ENCODE peak calls at places on chromosomes 7 and 10, in five cellular contexts. P, N, S, X and U are unnamed samples.

GRCh38 chr10:88194041-88194887 is 330.8 kb downstream of the PTEN start:
- DNase-seq in P (peak; percentile 75), N (no peak), S (no peak), X (no peak), U (peak; percentile 12)

GRCh38 chr7:34823650-34824258 is 165.7 kb downstream of the NPSR1 start:
- DNase-seq in P (peak; percentile 9), N (peak; percentile 75), S (peak; percentile 55), X (peak; percentile 63), U (peak; percentile 17)

GRCh38 chr10:27518261-27518660 is 14.2 kb downstream of the RAB18 start:
- DNase-seq in P (no peak), N (no peak), S (no peak), X (no peak), U (no peak)

GRCh38 chr7:144027070-144027469 is 21.7 kb upstream of the OR2A5 start:
- DNase-seq in P (no peak), N (peak; percentile 77), S (no peak), X (no peak), U (no peak)

GRCh38 chr7:668139-668871 is 58.2 kb upstream of the DNAAF5 start:
- DNase-seq in P (no peak), N (peak; percentile 70), S (peak; percentile 31), X (no peak), U (peak; percentile 85)

GRCh38 chr10:20142311-20142710 is 326.1 kb downstream of the PLXDC2 start:
- DNase-seq in P (no peak), N (no peak), S (no peak), X (no peak), U (no peak)

GRCh38 chr10:88991161-88991899 is 732 bp downstream of the FAS start:
- DNase-seq in P (peak; percentile 64), N (peak; percentile 88), S (peak; percentile 70), X (peak; percentile 28), U (peak; percentile 70)

GRCh38 chr10:28633750-28634149 is 43.6 kb upstream of the BAMBI start:
- DNase-seq in P (no peak), N (no peak), S (no peak), X (no peak), U (peak; percentile 30)

GRCh38 chr10:60456053-60456452 is 66.4 kb upstream of the ANK3 start:
- DNase-seq in P (no peak), N (no peak), S (no peak), X (no peak), U (peak; percentile 27)

GRCh38 chr10:100442548-100442947 is 20.3 kb upstream of the WNT8B start:
- DNase-seq in P (no peak), N (no peak), S (no peak), X (no peak), U (no peak)

GRCh38 chr7:102891693-102892261 is 21.0 kb upstream of the LRRC17 start:
- DNase-seq in P (no peak), N (peak; percentile 84), S (peak; percentile 15), X (no peak), U (peak; percentile 92)

GRCh38 chr10:127346604-127347003 is 150.2 kb upstream of the INSYN2A start:
- DNase-seq in P (no peak), N (no peak), S (no peak), X (no peak), U (no peak)

GRCh38 chr7:103395071-103395470 is 47.6 kb downstream of the PSMC2 start:
- DNase-seq in P (no peak), N (no peak), S (no peak), X (no peak), U (no peak)

GRCh38 chr7:105012503-105013282 is 1.3 kb upstream of the KMT2E start:
- DNase-seq in P (peak; percentile 100), N (peak; percentile 99), S (peak; percentile 100), X (peak; percentile 99), U (peak; percentile 93)

GRCh38 chr10:132169766-132170560 is 16.8 kb upstream of the DPYSL4 start:
- DNase-seq in P (no peak), N (no peak), S (no peak), X (no peak), U (no peak)

GRCh38 chr7:19665399-19666008 is 43.3 kb downstream of the POLR1F start:
- DNase-seq in P (no peak), N (peak; percentile 78), S (no peak), X (no peak), U (peak; percentile 13)

GRCh38 chr10:71740069-71740468 is 20.5 kb upstream of the C10orf105 start:
- DNase-seq in P (no peak), N (peak; percentile 19), S (peak; percentile 49), X (peak; percentile 45), U (peak; percentile 26)

GRCh38 chr7:36057375-36057774 is 95.7 kb upstream of the EEPD1 start:
- DNase-seq in P (no peak), N (no peak), S (no peak), X (no peak), U (no peak)

GRCh38 chr7:29815181-29816105 is 9.1 kb downstream of the WIPF3 start:
- DNase-seq in P (no peak), N (no peak), S (no peak), X (no peak), U (no peak)

GRCh38 chr7:139614886-139615285 is 91.4 kb downstream of the CLEC2L start:
- DNase-seq in P (no peak), N (no peak), S (no peak), X (no peak), U (no peak)

GRCh38 chr10:84424731-84425165 is 96.4 kb downstream of the CCSER2 start:
- DNase-seq in P (no peak), N (peak; percentile 93), S (peak; percentile 82), X (no peak), U (peak; percentile 98)

GRCh38 chr7:93823621-93824020 is 66.9 kb downstream of the TFPI2 start:
- DNase-seq in P (no peak), N (peak; percentile 80), S (no peak), X (no peak), U (no peak)

GRCh38 chr10:116752969-116753665 is 10.8 kb upstream of the HSPA12A start:
- DNase-seq in P (no peak), N (no peak), S (no peak), X (no peak), U (no peak)

GRCh38 chr10:7397636-7398035 is 13.2 kb downstream of the SFMBT2 start:
- DNase-seq in P (no peak), N (no peak), S (no peak), X (no peak), U (no peak)

GRCh38 chr7:27873981-27874957 is 134.3 kb downstream of the TAX1BP1 start:
- DNase-seq in P (no peak), N (peak; percentile 34), S (peak; percentile 49), X (no peak), U (peak; percentile 27)

GRCh38 chr7:4235596-4235995 is 446.5 kb upstream of the FOXK1 start:
- DNase-seq in P (no peak), N (no peak), S (no peak), X (no peak), U (no peak)

GRCh38 chr7:4234886-4235285 is 447.2 kb upstream of the FOXK1 start:
- DNase-seq in P (no peak), N (no peak), S (no peak), X (no peak), U (no peak)

GRCh38 chr7:4237296-4238235 is 444.5 kb upstream of the FOXK1 start:
- DNase-seq in P (no peak), N (no peak), S (no peak), X (no peak), U (no peak)

GRCh38 chr7:4234498-4234855 is 447.6 kb upstream of the FOXK1 start:
- DNase-seq in P (no peak), N (no peak), S (no peak), X (no peak), U (no peak)

GRCh38 chr7:4236389-4236788 is 445.7 kb upstream of the FOXK1 start:
- DNase-seq in P (no peak), N (no peak), S (no peak), X (no peak), U (no peak)
- H3K4me1 ChIP-seq in P (no peaks in the 10 kb centered on the region), N (no peaks in the 10 kb centered on the region), S (no peaks in the 10 kb centered on the region), X (no peaks in the 10 kb centered on the region), U (no peaks in the 10 kb centered on the region)

GRCh38 chr10:68871105-68871711 is 29.9 kb upstream of the DDX50 start:
- DNase-seq in P (no peak), N (peak; percentile 69), S (no peak), X (peak; percentile 25), U (peak; percentile 60)

GRCh38 chr10:68871731-68872342 is 29.3 kb upstream of the DDX50 start:
- DNase-seq in P (no peak), N (peak; percentile 97), S (no peak), X (peak; percentile 58), U (peak; percentile 94)

GRCh38 chr10:68870061-68870460 is 31.1 kb upstream of the DDX50 start:
- DNase-seq in P (no peak), N (peak; percentile 15), S (no peak), X (no peak), U (no peak)

GRCh38 chr10:68870545-68871104 is 30.5 kb upstream of the DDX50 start:
- DNase-seq in P (no peak), N (no peak), S (no peak), X (peak; percentile 18), U (peak; percentile 12)

GRCh38 chr10:68869623-68870022 is 31.5 kb upstream of the DDX50 start:
- DNase-seq in P (no peak), N (peak; percentile 83), S (no peak), X (no peak), U (no peak)
- H3K4me1 ChIP-seq in P (no peaks in the 10 kb centered on the region), N (peaks cover 41% of the 10 kb centered on the region), S (peaks cover 6% of the 10 kb centered on the region), X (peaks cover 19% of the 10 kb centered on the region), U (peaks cover 13% of the 10 kb centered on the region)

GRCh38 chr10:110423650-110424049 is 74.1 kb upstream of the DUSP5 start:
- DNase-seq in P (no peak), N (no peak), S (no peak), X (no peak), U (no peak)
- H3K4me1 ChIP-seq in P (peaks cover 19% of the 10 kb centered on the region), N (peaks cover 34% of the 10 kb centered on the region), S (peaks cover 6% of the 10 kb centered on the region), X (peaks cover 6% of the 10 kb centered on the region), U (peaks cover 25% of the 10 kb centered on the region)

GRCh38 chr7:130124711-130125110 is 54.4 kb downstream of the KLHDC10 start:
- DNase-seq in P (no peak), N (no peak), S (no peak), X (no peak), U (no peak)
- H3K4me1 ChIP-seq in P (no peaks in the 10 kb centered on the region), N (peaks cover 22% of the 10 kb centered on the region), S (peaks cover 17% of the 10 kb centered on the region), X (peaks cover 4% of the 10 kb centered on the region), U (no peaks in the 10 kb centered on the region)

DNA sequence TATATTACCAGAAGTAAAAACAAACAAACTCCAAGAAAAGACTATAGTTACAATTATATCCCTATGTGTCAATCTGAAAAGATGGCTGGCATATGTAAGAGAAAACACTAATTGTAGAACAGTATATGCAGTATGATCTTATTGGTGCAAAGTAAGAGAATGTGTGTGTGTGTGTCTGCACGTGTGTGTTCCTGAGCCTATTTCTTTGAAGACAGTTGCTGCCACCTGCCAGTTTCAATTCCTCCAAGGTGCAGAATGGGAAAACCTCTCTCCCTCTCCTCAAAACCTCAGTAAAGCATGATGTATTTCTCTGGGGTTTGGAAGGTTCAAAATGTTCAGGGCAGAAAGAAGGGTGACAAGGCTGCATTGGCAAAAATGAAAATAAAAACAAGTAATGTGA is 8.8 kb upstream of the SFTPA1 start:
- DNase-seq in P (no peak), N (no peak), S (no peak), X (no peak), U (no peak)
- H3K4me1 ChIP-seq in P (no peaks in the 10 kb centered on the region), N (no peaks in the 10 kb centered on the region), S (no peaks in the 10 kb centered on the region), X (no peaks in the 10 kb centered on the region), U (no peaks in the 10 kb centered on the region)